ENCODE peak calls at places on chromosomes 16 and 17, in nine cellular contexts. F is uterus, X is OCI-LY7, C is Calu3, T is epithelial cell of prostate, O is hepatic stellate cell, H is neuronal stem cell, S is HS-5, Y is cardiac muscle cell. M is an unnamed sample.

GRCh38 chr17:39950871-39951348 is 11.9 kb upstream of the GSDMA start:
- DNase-seq in F (no peak), X (no peak), C (peak), T (no peak), O (no peak), H (no peak), S (no peak), Y (no peak), M (no peak)

GRCh38 chr16:53090591-53091507 is 36.1 kb downstream of the CHD9 start:
- DNase-seq in F (peak), X (peak), C (no peak), T (no peak), O (peak), H (no peak), S (no peak), Y (no peak), M (peak)

GRCh38 chr17:58391302-58391984 is 25.9 kb downstream of the RNF43 start:
- DNase-seq in F (peak), X (no peak), C (peak), T (peak), O (no peak), H (no peak), S (no peak), Y (peak), M (peak)

GRCh38 chr16:4846503-4846900 is 586 bp downstream of the GLYR1 start:
- DNase-seq in F (no peak), X (peak), C (peak), T (no peak), O (peak), H (no peak), S (no peak), Y (peak), M (no peak)

GRCh38 chr17:37717627-37718382 is 27.1 kb downstream of the HNF1B start:
- DNase-seq in F (no peak), X (no peak), C (no peak), T (no peak), O (no peak), H (no peak), S (no peak), Y (no peak), M (no peak)

GRCh38 chr17:27207073-27207511 is 86.8 kb upstream of the WSB1 start:
- DNase-seq in F (no peak), X (no peak), C (no peak), T (no peak), O (peak), H (no peak), S (peak), Y (no peak), M (no peak)

GRCh38 chr16:25151996-25152395 is 40.5 kb downstream of the LCMT1 start:
- DNase-seq in F (no peak), X (no peak), C (peak), T (no peak), O (peak), H (no peak), S (peak), Y (no peak), M (no peak)

GRCh38 chr17:77349976-77350830 is 209.4 kb downstream of the SEC14L1 start:
- DNase-seq in F (no peak), X (no peak), C (no peak), T (no peak), O (peak), H (no peak), S (no peak), Y (no peak), M (no peak)

GRCh38 chr16:52912565-52913173 is 140.0 kb downstream of the CHD9NB start:
- DNase-seq in F (no peak), X (peak), C (peak), T (peak), O (peak), H (peak), S (no peak), Y (peak), M (peak)

GRCh38 chr17:44601574-44602372 is 44.5 kb downstream of the FZD2 start:
- DNase-seq in F (no peak), X (no peak), C (no peak), T (no peak), O (no peak), H (no peak), S (no peak), Y (no peak), M (no peak)

GRCh38 chr17:37483311-37484039 is 6.2 kb upstream of the DUSP14 start:
- DNase-seq in F (peak), X (peak), C (no peak), T (no peak), O (peak), H (no peak), S (no peak), Y (no peak), M (peak)

GRCh38 chr17:42288985-42289862 is 926 bp downstream of the STAT5A start:
- DNase-seq in F (peak), X (no peak), C (no peak), T (no peak), O (no peak), H (no peak), S (no peak), Y (no peak), M (no peak)

GRCh38 chr17:39852239-39852638 is 11.9 kb downstream of the IKZF3 start:
- DNase-seq in F (no peak), X (no peak), C (peak), T (no peak), O (no peak), H (no peak), S (no peak), Y (no peak), M (no peak)